ENCODE peak calls at places on chromosomes 13 and 19, in five cellular contexts. M is putamen; H is iris pigment epithelial cell; D is mammary epithelial cell; A is stimulated activated CD8-positive, alpha-beta memory T cell treated with anti-CD3 and anti-CD28 coated beads, Interleukin-15, amount 100 ng/mL, for 24 hours. K is an unnamed sample.
A peak's percentile ranks its signal among the peaks of the same experiment; 100 is the strongest.

GRCh38 chr13:94236132-94236531 is 243.3 kb downstream of the DCT start:
- DNase-seq in M (no peak), H (no peak), D (no peak), A (no peak), K (no peak)

GRCh38 chr19:46009530-46010510 is 13.0 kb downstream of the PGLYRP1 start:
- DNase-seq in M (peak; percentile 78), H (peak; percentile 68), D (peak; percentile 55), A (peak; percentile 55), K (peak; percentile 28)

GRCh38 chr13:106836186-106836802 is 268.4 kb upstream of the ARGLU1 start:
- DNase-seq in M (no peak), H (no peak), D (no peak), A (no peak), K (no peak)

GRCh38 chr13:45292176-45292575 is 48.8 kb downstream of the TPT1 start:
- DNase-seq in M (no peak), H (no peak), D (peak; percentile 88), A (no peak), K (no peak)

GRCh38 chr13:113920173-113920572 is 53.7 kb downstream of the C13orf46 start:
- DNase-seq in M (no peak), H (no peak), D (no peak), A (no peak), K (no peak)

GRCh38 chr19:54570316-54570715 is 3.3 kb upstream of the LILRA2 start:
- DNase-seq in M (no peak), H (no peak), D (no peak), A (no peak), K (no peak)

GRCh38 chr13:72886272-72887062 is 104.5 kb downstream of the PIBF1 start:
- DNase-seq in M (no peak), H (peak; percentile 44), D (no peak), A (no peak), K (no peak)

GRCh38 chr19:3047307-3048189 is 14.7 kb downstream of the TLE5 start:
- DNase-seq in M (no peak), H (peak; percentile 87), D (peak; percentile 42), A (no peak), K (peak; percentile 79)

GRCh38 chr19:19280561-19280960 is 7.5 kb upstream of the TM6SF2 start:
- DNase-seq in M (peak; percentile 75), H (peak; percentile 17), D (no peak), A (no peak), K (no peak)

GRCh38 chr19:40366697-40367561 is 18.4 kb downstream of the PLD3 start:
- DNase-seq in M (peak; percentile 76), H (peak; percentile 58), D (no peak), A (no peak), K (no peak)

GRCh38 chr19:3722443-3723109 is 14.4 kb downstream of the TJP3 start:
- DNase-seq in M (no peak), H (no peak), D (no peak), A (no peak), K (no peak)

K was measured in HepG2.